ENCODE peak calls at places on chromosomes 7 and 10, in ten cellular contexts. L is breast epithelium; Z is left cardiac atrium; S is AG20443; T is fibroblast of gingiva; M is stimulated activated CD4-positive, alpha-beta T cell treated with anti-CD3 and anti-CD28 coated beads, TNF-alpha, amount 100 ng/mL, for 1 hour; B is activated T-cell treated with anti-CD3 and anti-CD28 coated beads, Interleukin-2, amount 50 U/mL, for 72 hours; K is Kasumi-1; C is NCI-H1092; V is effector CD8-positive, alpha-beta T cell. W is an unnamed sample.

GRCh38 chr7:159136846-159137245 is 7.8 kb downstream of the VIPR2 start:
- DNase-seq in B (no peak), M (no peak), C (no peak), K (no peak), L (peak), T (no peak), V (no peak), Z (no peak), S (no peak), W (no peak)

GRCh38 chr10:71920540-71921318 is 43.5 kb upstream of the CHST3 start:
- DNase-seq in Z (no peak), L (no peak), B (no peak), C (no peak), S (no peak), M (no peak), K (no peak), V (no peak), T (no peak), W (no peak)

GRCh38 chr10:30422981-30423654 is 10.9 kb upstream of the MAP3K8 start:
- DNase-seq in B (no peak), V (no peak), C (no peak), S (peak), T (peak), K (peak), L (peak), M (no peak), Z (peak), W (peak)

GRCh38 chr10:48608279-48608681 is 3.4 kb upstream of the ARHGAP22 start:
- DNase-seq in V (no peak), T (no peak), S (peak), C (peak), Z (no peak), B (peak), K (peak), L (no peak), M (no peak), W (peak)

GRCh38 chr7:101848168-101848951 is 30.9 kb downstream of the CUX1 start:
- DNase-seq in C (no peak), Z (no peak), V (no peak), B (no peak), T (peak), K (no peak), M (no peak), L (no peak), S (no peak), W (no peak)

GRCh38 chr10:77301305-77301730 is 336.3 kb downstream of the KCNMA1 start:
- DNase-seq in L (no peak), B (no peak), Z (no peak), V (no peak), S (peak), C (no peak), T (peak), M (no peak), K (no peak), W (no peak)

GRCh38 chr10:52391927-52392602 is 78.0 kb downstream of the DKK1 start:
- DNase-seq in B (no peak), Z (no peak), M (no peak), S (no peak), C (no peak), K (no peak), V (no peak), L (no peak), T (no peak), W (no peak)

GRCh38 chr7:86477343-86477742 is 166.4 kb upstream of the GRM3 start:
- DNase-seq in T (no peak), M (no peak), Z (no peak), L (no peak), V (no peak), S (no peak), B (no peak), K (no peak), C (no peak), W (no peak)

GRCh38 chr7:141697211-141697871 is 4.6 kb downstream of the DENND11 start:
- DNase-seq in K (no peak), S (no peak), V (no peak), M (no peak), Z (no peak), T (no peak), B (no peak), L (no peak), C (no peak), W (no peak)

GRCh38 chr10:42989481-42989921 is 87.4 kb upstream of the RET start:
- DNase-seq in Z (no peak), S (no peak), V (no peak), K (no peak), L (peak), T (no peak), C (no peak), B (no peak), M (no peak), W (no peak)

W was measured in GDM1.